ENCODE peak calls at places on chromosomes 7 and 10, in nine cellular contexts. One of them, this sample, is unnamed.

GRCh38 chr10:125127986-125128385 is 32.4 kb downstream of the CTBP2 start:
- DNase-seq in Ammon's horn: no peak
- DNase-seq in stimulated activated CD4-positive, alpha-beta T cell treated with anti-CD3 and anti-CD28 coated beads, TNF-alpha, amount 100 ng/mL, for 1 hour: no peak
- DNase-seq in activated naive CD8-positive, alpha-beta T cell treated with anti-CD3 and anti-CD28 coated beads, Interleukin-2, amount 50 U/mL, for 24 hours: no peak
- DNase-seq in KG1: no peak
- DNase-seq in mammary epithelial cell: no peak
- DNase-seq in stimulated activated naive CD8-positive, alpha-beta T cell treated with anti-CD3 and anti-CD28 coated beads, Interleukin-15, Interleukin-2, amounts not matched to agents 100 U/mL and 50 U/mL, for 24 hours: no peak
- DNase-seq in activated gamma-delta T cell: no peak
- DNase-seq in NCI-H774: no peak
- DNase-seq in this sample: no peak

GRCh38 chr10:73577788-73578187 is 13.4 kb downstream of the USP54 start:
- DNase-seq in activated naive CD8-positive, alpha-beta T cell treated with anti-CD3 and anti-CD28 coated beads, Interleukin-2, amount 50 U/mL, for 24 hours: no peak
- DNase-seq in KG1: no peak
- DNase-seq in Ammon's horn: peak
- DNase-seq in NCI-H774: no peak
- DNase-seq in activated gamma-delta T cell: no peak
- DNase-seq in stimulated activated naive CD8-positive, alpha-beta T cell treated with anti-CD3 and anti-CD28 coated beads, Interleukin-15, Interleukin-2, amounts not matched to agents 100 U/mL and 50 U/mL, for 24 hours: no peak
- DNase-seq in mammary epithelial cell: peak
- DNase-seq in stimulated activated CD4-positive, alpha-beta T cell treated with anti-CD3 and anti-CD28 coated beads, TNF-alpha, amount 100 ng/mL, for 1 hour: no peak
- DNase-seq in this sample: no peak

GRCh38 chr7:30923774-30924413 is 12.2 kb downstream of the AQP1 start:
- DNase-seq in NCI-H774: no peak
- DNase-seq in mammary epithelial cell: no peak
- DNase-seq in Ammon's horn: no peak
- DNase-seq in activated gamma-delta T cell: no peak
- DNase-seq in KG1: no peak
- DNase-seq in activated naive CD8-positive, alpha-beta T cell treated with anti-CD3 and anti-CD28 coated beads, Interleukin-2, amount 50 U/mL, for 24 hours: no peak
- DNase-seq in stimulated activated naive CD8-positive, alpha-beta T cell treated with anti-CD3 and anti-CD28 coated beads, Interleukin-15, Interleukin-2, amounts not matched to agents 100 U/mL and 50 U/mL, for 24 hours: peak
- DNase-seq in stimulated activated CD4-positive, alpha-beta T cell treated with anti-CD3 and anti-CD28 coated beads, TNF-alpha, amount 100 ng/mL, for 1 hour: no peak
- DNase-seq in this sample: no peak

GRCh38 chr10:24951201-24952145 is 933 bp downstream of the PRTFDC1 start:
- DNase-seq in activated naive CD8-positive, alpha-beta T cell treated with anti-CD3 and anti-CD28 coated beads, Interleukin-2, amount 50 U/mL, for 24 hours: peak
- DNase-seq in activated gamma-delta T cell: no peak
- DNase-seq in KG1: no peak
- DNase-seq in Ammon's horn: peak
- DNase-seq in mammary epithelial cell: no peak
- DNase-seq in stimulated activated naive CD8-positive, alpha-beta T cell treated with anti-CD3 and anti-CD28 coated beads, Interleukin-15, Interleukin-2, amounts not matched to agents 100 U/mL and 50 U/mL, for 24 hours: peak
- DNase-seq in NCI-H774: peak
- DNase-seq in stimulated activated CD4-positive, alpha-beta T cell treated with anti-CD3 and anti-CD28 coated beads, TNF-alpha, amount 100 ng/mL, for 1 hour: no peak
- DNase-seq in this sample: no peak

GRCh38 chr7:33107136-33108066 is 1.8 kb downstream of the RP9 start:
- DNase-seq in Ammon's horn: peak
- DNase-seq in activated naive CD8-positive, alpha-beta T cell treated with anti-CD3 and anti-CD28 coated beads, Interleukin-2, amount 50 U/mL, for 24 hours: peak
- DNase-seq in KG1: peak
- DNase-seq in NCI-H774: no peak
- DNase-seq in mammary epithelial cell: peak
- DNase-seq in stimulated activated CD4-positive, alpha-beta T cell treated with anti-CD3 and anti-CD28 coated beads, TNF-alpha, amount 100 ng/mL, for 1 hour: no peak
- DNase-seq in activated gamma-delta T cell: no peak
- DNase-seq in stimulated activated naive CD8-positive, alpha-beta T cell treated with anti-CD3 and anti-CD28 coated beads, Interleukin-15, Interleukin-2, amounts not matched to agents 100 U/mL and 50 U/mL, for 24 hours: peak
- DNase-seq in this sample: peak

GRCh38 chr7:964401-965231 is 10.1 kb upstream of the ADAP1 start:
- DNase-seq in NCI-H774: no peak
- DNase-seq in Ammon's horn: peak
- DNase-seq in mammary epithelial cell: no peak
- DNase-seq in activated gamma-delta T cell: no peak
- DNase-seq in KG1: no peak
- DNase-seq in stimulated activated CD4-positive, alpha-beta T cell treated with anti-CD3 and anti-CD28 coated beads, TNF-alpha, amount 100 ng/mL, for 1 hour: no peak
- DNase-seq in activated naive CD8-positive, alpha-beta T cell treated with anti-CD3 and anti-CD28 coated beads, Interleukin-2, amount 50 U/mL, for 24 hours: no peak
- DNase-seq in stimulated activated naive CD8-positive, alpha-beta T cell treated with anti-CD3 and anti-CD28 coated beads, Interleukin-15, Interleukin-2, amounts not matched to agents 100 U/mL and 50 U/mL, for 24 hours: no peak
- DNase-seq in this sample: peak

GRCh38 chr7:93310346-93310745 is 78.2 kb downstream of the VPS50 start:
- DNase-seq in mammary epithelial cell: peak
- DNase-seq in stimulated activated CD4-positive, alpha-beta T cell treated with anti-CD3 and anti-CD28 coated beads, TNF-alpha, amount 100 ng/mL, for 1 hour: no peak
- DNase-seq in activated gamma-delta T cell: no peak
- DNase-seq in NCI-H774: no peak
- DNase-seq in stimulated activated naive CD8-positive, alpha-beta T cell treated with anti-CD3 and anti-CD28 coated beads, Interleukin-15, Interleukin-2, amounts not matched to agents 100 U/mL and 50 U/mL, for 24 hours: no peak
- DNase-seq in activated naive CD8-positive, alpha-beta T cell treated with anti-CD3 and anti-CD28 coated beads, Interleukin-2, amount 50 U/mL, for 24 hours: no peak
- DNase-seq in Ammon's horn: no peak
- DNase-seq in KG1: no peak
- DNase-seq in this sample: no peak

GRCh38 chr7:100649826-100650565 is 6.3 kb downstream of the ACTL6B start:
- DNase-seq in mammary epithelial cell: no peak
- DNase-seq in KG1: no peak
- DNase-seq in activated gamma-delta T cell: no peak
- DNase-seq in NCI-H774: no peak
- DNase-seq in stimulated activated naive CD8-positive, alpha-beta T cell treated with anti-CD3 and anti-CD28 coated beads, Interleukin-15, Interleukin-2, amounts not matched to agents 100 U/mL and 50 U/mL, for 24 hours: no peak
- DNase-seq in activated naive CD8-positive, alpha-beta T cell treated with anti-CD3 and anti-CD28 coated beads, Interleukin-2, amount 50 U/mL, for 24 hours: no peak
- DNase-seq in stimulated activated CD4-positive, alpha-beta T cell treated with anti-CD3 and anti-CD28 coated beads, TNF-alpha, amount 100 ng/mL, for 1 hour: no peak
- DNase-seq in Ammon's horn: no peak
- DNase-seq in this sample: no peak

GRCh38 chr7:53602817-53603418 is 567.5 kb downstream of the POM121L12 start:
- DNase-seq in activated naive CD8-positive, alpha-beta T cell treated with anti-CD3 and anti-CD28 coated beads, Interleukin-2, amount 50 U/mL, for 24 hours: no peak
- DNase-seq in NCI-H774: no peak
- DNase-seq in KG1: no peak
- DNase-seq in Ammon's horn: no peak
- DNase-seq in mammary epithelial cell: peak
- DNase-seq in stimulated activated CD4-positive, alpha-beta T cell treated with anti-CD3 and anti-CD28 coated beads, TNF-alpha, amount 100 ng/mL, for 1 hour: no peak
- DNase-seq in activated gamma-delta T cell: no peak
- DNase-seq in stimulated activated naive CD8-positive, alpha-beta T cell treated with anti-CD3 and anti-CD28 coated beads, Interleukin-15, Interleukin-2, amounts not matched to agents 100 U/mL and 50 U/mL, for 24 hours: no peak
- DNase-seq in this sample: no peak

GRCh38 chr10:71048995-71049650 is 160.8 kb upstream of the PCBD1 start:
- DNase-seq in stimulated activated naive CD8-positive, alpha-beta T cell treated with anti-CD3 and anti-CD28 coated beads, Interleukin-15, Interleukin-2, amounts not matched to agents 100 U/mL and 50 U/mL, for 24 hours: no peak
- DNase-seq in mammary epithelial cell: no peak
- DNase-seq in KG1: no peak
- DNase-seq in NCI-H774: no peak
- DNase-seq in stimulated activated CD4-positive, alpha-beta T cell treated with anti-CD3 and anti-CD28 coated beads, TNF-alpha, amount 100 ng/mL, for 1 hour: no peak
- DNase-seq in activated naive CD8-positive, alpha-beta T cell treated with anti-CD3 and anti-CD28 coated beads, Interleukin-2, amount 50 U/mL, for 24 hours: no peak
- DNase-seq in activated gamma-delta T cell: no peak
- DNase-seq in Ammon's horn: no peak
- DNase-seq in this sample: no peak

GRCh38 chr10:89466599-89467035 is 52.2 kb downstream of the IFIT5 start:
- DNase-seq in KG1: no peak
- DNase-seq in NCI-H774: peak
- DNase-seq in Ammon's horn: peak
- DNase-seq in stimulated activated CD4-positive, alpha-beta T cell treated with anti-CD3 and anti-CD28 coated beads, TNF-alpha, amount 100 ng/mL, for 1 hour: no peak
- DNase-seq in mammary epithelial cell: peak
- DNase-seq in stimulated activated naive CD8-positive, alpha-beta T cell treated with anti-CD3 and anti-CD28 coated beads, Interleukin-15, Interleukin-2, amounts not matched to agents 100 U/mL and 50 U/mL, for 24 hours: no peak
- DNase-seq in activated gamma-delta T cell: no peak
- DNase-seq in activated naive CD8-positive, alpha-beta T cell treated with anti-CD3 and anti-CD28 coated beads, Interleukin-2, amount 50 U/mL, for 24 hours: no peak
- DNase-seq in this sample: peak

GRCh38 chr10:130393342-130393741 is 257.2 kb downstream of the GLRX3 start:
- DNase-seq in NCI-H774: no peak
- DNase-seq in mammary epithelial cell: no peak
- DNase-seq in activated gamma-delta T cell: no peak
- DNase-seq in stimulated activated naive CD8-positive, alpha-beta T cell treated with anti-CD3 and anti-CD28 coated beads, Interleukin-15, Interleukin-2, amounts not matched to agents 100 U/mL and 50 U/mL, for 24 hours: no peak
- DNase-seq in stimulated activated CD4-positive, alpha-beta T cell treated with anti-CD3 and anti-CD28 coated beads, TNF-alpha, amount 100 ng/mL, for 1 hour: no peak
- DNase-seq in Ammon's horn: no peak
- DNase-seq in activated naive CD8-positive, alpha-beta T cell treated with anti-CD3 and anti-CD28 coated beads, Interleukin-2, amount 50 U/mL, for 24 hours: no peak
- DNase-seq in KG1: no peak
- DNase-seq in this sample: no peak

GRCh38 chr10:114623155-114623554 is 34.9 kb downstream of the ABLIM1 start:
- DNase-seq in NCI-H774: no peak
- DNase-seq in stimulated activated naive CD8-positive, alpha-beta T cell treated with anti-CD3 and anti-CD28 coated beads, Interleukin-15, Interleukin-2, amounts not matched to agents 100 U/mL and 50 U/mL, for 24 hours: no peak
- DNase-seq in activated gamma-delta T cell: no peak
- DNase-seq in activated naive CD8-positive, alpha-beta T cell treated with anti-CD3 and anti-CD28 coated beads, Interleukin-2, amount 50 U/mL, for 24 hours: no peak
- DNase-seq in KG1: no peak
- DNase-seq in mammary epithelial cell: no peak
- DNase-seq in stimulated activated CD4-positive, alpha-beta T cell treated with anti-CD3 and anti-CD28 coated beads, TNF-alpha, amount 100 ng/mL, for 1 hour: no peak
- DNase-seq in Ammon's horn: no peak
- DNase-seq in this sample: no peak

GRCh38 chr7:157112706-157113105 is 26.0 kb upstream of the UBE3C start:
- DNase-seq in mammary epithelial cell: no peak
- DNase-seq in activated naive CD8-positive, alpha-beta T cell treated with anti-CD3 and anti-CD28 coated beads, Interleukin-2, amount 50 U/mL, for 24 hours: no peak
- DNase-seq in NCI-H774: no peak
- DNase-seq in stimulated activated naive CD8-positive, alpha-beta T cell treated with anti-CD3 and anti-CD28 coated beads, Interleukin-15, Interleukin-2, amounts not matched to agents 100 U/mL and 50 U/mL, for 24 hours: no peak
- DNase-seq in Ammon's horn: no peak
- DNase-seq in stimulated activated CD4-positive, alpha-beta T cell treated with anti-CD3 and anti-CD28 coated beads, TNF-alpha, amount 100 ng/mL, for 1 hour: no peak
- DNase-seq in KG1: no peak
- DNase-seq in activated gamma-delta T cell: no peak
- DNase-seq in this sample: no peak

GRCh38 chr7:126937196-126937595 is 315.5 kb downstream of the GRM8 start:
- DNase-seq in Ammon's horn: no peak
- DNase-seq in activated gamma-delta T cell: no peak
- DNase-seq in mammary epithelial cell: peak
- DNase-seq in NCI-H774: no peak
- DNase-seq in KG1: no peak
- DNase-seq in stimulated activated naive CD8-positive, alpha-beta T cell treated with anti-CD3 and anti-CD28 coated beads, Interleukin-15, Interleukin-2, amounts not matched to agents 100 U/mL and 50 U/mL, for 24 hours: no peak
- DNase-seq in stimulated activated CD4-positive, alpha-beta T cell treated with anti-CD3 and anti-CD28 coated beads, TNF-alpha, amount 100 ng/mL, for 1 hour: no peak
- DNase-seq in activated naive CD8-positive, alpha-beta T cell treated with anti-CD3 and anti-CD28 coated beads, Interleukin-2, amount 50 U/mL, for 24 hours: no peak
- DNase-seq in this sample: no peak

GRCh38 chr10:103820101-103821062 is 35.0 kb downstream of the SH3PXD2A start:
- DNase-seq in mammary epithelial cell: no peak
- DNase-seq in stimulated activated naive CD8-positive, alpha-beta T cell treated with anti-CD3 and anti-CD28 coated beads, Interleukin-15, Interleukin-2, amounts not matched to agents 100 U/mL and 50 U/mL, for 24 hours: no peak
- DNase-seq in Ammon's horn: no peak
- DNase-seq in stimulated activated CD4-positive, alpha-beta T cell treated with anti-CD3 and anti-CD28 coated beads, TNF-alpha, amount 100 ng/mL, for 1 hour: no peak
- DNase-seq in activated gamma-delta T cell: no peak
- DNase-seq in activated naive CD8-positive, alpha-beta T cell treated with anti-CD3 and anti-CD28 coated beads, Interleukin-2, amount 50 U/mL, for 24 hours: no peak
- DNase-seq in NCI-H774: no peak
- DNase-seq in KG1: no peak
- DNase-seq in this sample: peak

GRCh38 chr7:66187894-66188293 is 17.2 kb upstream of the TPST1 start:
- DNase-seq in stimulated activated naive CD8-positive, alpha-beta T cell treated with anti-CD3 and anti-CD28 coated beads, Interleukin-15, Interleukin-2, amounts not matched to agents 100 U/mL and 50 U/mL, for 24 hours: no peak
- DNase-seq in activated gamma-delta T cell: no peak
- DNase-seq in NCI-H774: no peak
- DNase-seq in KG1: no peak
- DNase-seq in stimulated activated CD4-positive, alpha-beta T cell treated with anti-CD3 and anti-CD28 coated beads, TNF-alpha, amount 100 ng/mL, for 1 hour: no peak
- DNase-seq in Ammon's horn: no peak
- DNase-seq in mammary epithelial cell: no peak
- DNase-seq in activated naive CD8-positive, alpha-beta T cell treated with anti-CD3 and anti-CD28 coated beads, Interleukin-2, amount 50 U/mL, for 24 hours: no peak
- DNase-seq in this sample: no peak

GRCh38 chr10:14736600-14737081 is 38.1 kb downstream of the FAM107B start:
- DNase-seq in NCI-H774: no peak
- DNase-seq in mammary epithelial cell: no peak
- DNase-seq in stimulated activated naive CD8-positive, alpha-beta T cell treated with anti-CD3 and anti-CD28 coated beads, Interleukin-15, Interleukin-2, amounts not matched to agents 100 U/mL and 50 U/mL, for 24 hours: no peak
- DNase-seq in Ammon's horn: peak
- DNase-seq in activated naive CD8-positive, alpha-beta T cell treated with anti-CD3 and anti-CD28 coated beads, Interleukin-2, amount 50 U/mL, for 24 hours: no peak
- DNase-seq in stimulated activated CD4-positive, alpha-beta T cell treated with anti-CD3 and anti-CD28 coated beads, TNF-alpha, amount 100 ng/mL, for 1 hour: no peak
- DNase-seq in activated gamma-delta T cell: no peak
- DNase-seq in KG1: no peak
- DNase-seq in this sample: peak

This sample was measured in brain microvascular endothelial cell.